ENCODE peak calls at places on chromosomes 1 and 21, in seven cellular contexts. H, R, W, Y, G, E and X are unnamed samples.

GRCh38 chr21:36265431-36265830 is 54.6 kb upstream of the MORC3 start:
- DNase-seq in W (no peak), R (no peak), H (no peak), G (no peak), E (no peak), Y (no peak), X (no peak)

GRCh38 chr21:38243732-38244406 is 12.9 kb upstream of the KCNJ15 start:
- DNase-seq in R (no peak), W (no peak), Y (no peak), G (no peak), H (no peak), E (no peak), X (no peak)

GRCh38 chr1:36321119-36321951 is 2.1 kb downstream of the EVA1B start:
- DNase-seq in G (peak), Y (peak), W (peak), R (peak), E (peak), H (no peak), X (peak)

GRCh38 chr1:246450485-246451251 is 56.4 kb downstream of the SMYD3 start:
- DNase-seq in Y (no peak), H (no peak), E (peak), R (no peak), G (peak), W (no peak), X (no peak)

GRCh38 chr1:172356620-172357019 is 63.9 kb upstream of the C1orf105 start:
- DNase-seq in H (no peak), W (no peak), Y (no peak), R (no peak), G (peak), E (no peak), X (peak)

GRCh38 chr1:1875932-1876331 is 15.0 kb downstream of the GNB1 start:
- DNase-seq in E (no peak), G (no peak), W (no peak), H (no peak), Y (no peak), R (no peak), X (no peak)

GRCh38 chr1:167641786-167642500 is 11.9 kb downstream of the RCSD1 start:
- DNase-seq in G (no peak), R (no peak), Y (no peak), E (no peak), W (no peak), H (no peak), X (no peak)

GRCh38 chr1:201282216-201282615 is 1.1 kb upstream of the PKP1 start:
- DNase-seq in H (no peak), W (no peak), G (no peak), Y (no peak), R (no peak), E (no peak), X (no peak)

GRCh38 chr1:25809283-25809926 is 9.4 kb downstream of the SELENON start:
- DNase-seq in G (no peak), Y (no peak), E (no peak), H (no peak), R (no peak), W (no peak), X (no peak)

GRCh38 chr1:25247829-25248754 is 838 bp upstream of the RSRP1 start:
- DNase-seq in W (no peak), H (no peak), G (no peak), R (no peak), E (no peak), Y (no peak), X (no peak)

GRCh38 chr1:194367121-194367520 is 1180.7 kb upstream of the B3GALT2 start:
- DNase-seq in Y (no peak), R (no peak), G (peak), H (no peak), W (no peak), E (no peak), X (no peak)

GRCh38 chr1:53580009-53580400 is 120.8 kb downstream of the DMRTB1 start:
- DNase-seq in E (no peak), R (peak), G (no peak), Y (no peak), H (no peak), W (no peak), X (no peak)

GRCh38 chr1:15325375-15326085 is 78.5 kb downstream of the FHAD1 start:
- DNase-seq in H (no peak), Y (no peak), E (no peak), G (no peak), R (no peak), W (no peak), X (no peak)

GRCh38 chr21:15549671-15550070 is 180.1 kb upstream of the USP25 start:
- DNase-seq in R (no peak), W (no peak), Y (no peak), H (no peak), E (no peak), G (peak), X (no peak)

GRCh38 chr1:30407862-30408580 is 315.4 kb downstream of the MATN1 start:
- DNase-seq in W (no peak), Y (no peak), R (no peak), G (peak), H (no peak), E (peak), X (peak)

GRCh38 chr1:174967845-174968705 is 31.7 kb upstream of the CACYBP start:
- DNase-seq in H (no peak), E (no peak), Y (no peak), R (no peak), W (no peak), G (no peak), X (no peak)

GRCh38 chr21:42021751-42022430 is 11.7 kb upstream of the ZBTB21 start:
- DNase-seq in W (no peak), E (no peak), Y (no peak), H (no peak), R (no peak), G (no peak), X (no peak)

GRCh38 chr21:31201548-31201947 is 142.5 kb downstream of the TIAM1 start:
- DNase-seq in E (no peak), Y (no peak), G (no peak), R (no peak), H (no peak), W (peak), X (no peak)

GRCh38 chr1:62247391-62248168 is 52.9 kb downstream of the L1TD1 start:
- DNase-seq in G (no peak), Y (no peak), H (no peak), E (no peak), R (no peak), W (no peak), X (no peak)

GRCh38 chr1:159990005-159990404 is 36.0 kb upstream of the SLAMF9 start:
- DNase-seq in H (no peak), Y (no peak), R (no peak), G (no peak), W (no peak), E (no peak), X (no peak)

GRCh38 chr21:42160950-42161225 is 58.1 kb upstream of the ABCG1 start:
- DNase-seq in W (no peak), E (no peak), Y (no peak), H (no peak), R (peak), G (no peak), X (no peak)

GRCh38 chr1:203744008-203744972 is 20.7 kb upstream of the LAX1 start:
- DNase-seq in G (no peak), W (peak), E (peak), Y (peak), H (no peak), R (no peak), X (no peak)

GRCh38 chr1:94871031-94871430 is 50.9 kb downstream of the SLC44A3 start:
- DNase-seq in G (peak), R (no peak), Y (no peak), E (no peak), W (no peak), H (no peak), X (no peak)

GRCh38 chr1:112906155-112906698 is 49.8 kb downstream of the SLC16A1 start:
- DNase-seq in E (no peak), G (no peak), H (no peak), R (no peak), Y (no peak), W (no peak), X (no peak)

GRCh38 chr1:52552505-52553371 is at the start of gene TUT4:
- DNase-seq in W (peak), H (peak), R (peak), G (peak), Y (peak), E (no peak), X (no peak)

GRCh38 chr1:242827538-242827937 is 303.0 kb upstream of the PLD5 start:
- DNase-seq in W (no peak), G (no peak), R (no peak), H (no peak), E (no peak), Y (no peak), X (no peak)

GRCh38 chr1:201260236-201260591 is 23.1 kb upstream of the PKP1 start:
- DNase-seq in G (no peak), Y (no peak), E (no peak), R (no peak), H (no peak), W (no peak), X (no peak)

GRCh38 chr1:11558286-11558685 is 79.3 kb downstream of the DISP3 start:
- DNase-seq in G (no peak), R (no peak), W (no peak), H (no peak), E (no peak), Y (no peak), X (no peak)

GRCh38 chr1:53892911-53893310 is 1.1 kb upstream of the DIO1 start:
- DNase-seq in Y (no peak), W (peak), H (no peak), R (no peak), E (no peak), G (no peak), X (no peak)

GRCh38 chr1:116478621-116479020 is 92.2 kb downstream of the CD58 start:
- DNase-seq in H (no peak), R (no peak), Y (no peak), G (no peak), E (no peak), W (no peak), X (no peak)

GRCh38 chr1:205410581-205411298 is 11.1 kb downstream of the LEMD1 start:
- DNase-seq in R (no peak), W (no peak), Y (no peak), G (no peak), E (no peak), H (no peak), X (no peak)

GRCh38 chr21:20459838-20460237 is 538.4 kb upstream of the NCAM2 start:
- DNase-seq in E (no peak), G (no peak), W (no peak), H (no peak), Y (no peak), R (no peak), X (no peak)